ENCODE peak calls at places on chromosome 9, in six cellular contexts. A, F, M, E, S and I are unnamed samples.

GRCh38 chr9:76415731-76416130 is 21.5 kb upstream of the RFK start:
- DNase-seq in A (no peak), M (no peak), F (no peak), S (no peak), E (no peak), I (no peak)

GRCh38 chr9:14326264-14326826 is 12.4 kb upstream of the NFIB start:
- DNase-seq in M (peak; percentile 47), S (no peak), E (no peak), F (no peak), A (no peak), I (no peak)

GRCh38 chr9:136108648-136109266 is 9.9 kb downstream of the TMEM250 start:
- DNase-seq in M (no peak), F (no peak), S (no peak), A (peak; percentile 70), E (no peak), I (no peak)

GRCh38 chr9:114355821-114356220 is 26.2 kb downstream of the ORM2 start:
- DNase-seq in E (no peak), M (no peak), A (no peak), F (no peak), S (no peak), I (no peak)

GRCh38 chr9:31335529-31336234 is 1048.8 kb upstream of the ACO1 start:
- DNase-seq in M (no peak), A (no peak), F (no peak), E (no peak), S (no peak), I (no peak)

GRCh38 chr9:108050894-108051293 is 561.3 kb upstream of the KLF4 start:
- DNase-seq in A (no peak), F (no peak), M (no peak), E (no peak), S (no peak), I (no peak)

GRCh38 chr9:98790601-98791146 is 5.7 kb downstream of the ANKS6 start:
- DNase-seq in M (no peak), A (no peak), S (no peak), E (no peak), F (no peak), I (no peak)

GRCh38 chr9:132041825-132042224 is 37.8 kb downstream of the MED27 start:
- DNase-seq in M (no peak), F (no peak), E (no peak), S (no peak), A (no peak), I (no peak)

GRCh38 chr9:89943309-89943708 is 338.5 kb downstream of the GADD45G start:
- DNase-seq in S (no peak), A (no peak), M (no peak), E (no peak), F (no peak), I (no peak)

GRCh38 chr9:12785251-12785880 is 10.5 kb downstream of the LURAP1L start:
- DNase-seq in E (no peak), A (no peak), S (no peak), M (no peak), F (no peak), I (peak; percentile 5)

GRCh38 chr9:96500696-96501660 is 51.0 kb downstream of the HABP4 start:
- DNase-seq in S (no peak), F (no peak), E (no peak), M (no peak), A (peak; percentile 61), I (no peak)

GRCh38 chr9:121735792-121736130 is 84.3 kb downstream of the DAB2IP start:
- DNase-seq in E (no peak), A (no peak), S (peak; percentile 43), F (no peak), M (no peak), I (no peak)